ENCODE peak calls at places on chromosomes 13 and 19, in six cellular contexts. W, P, Z, Y, D and L are unnamed samples.

GRCh38 chr13:100674363-100674847 is at the start of gene TMTC4:
- DNase-seq in W (no peak), P (no peak), Z (no peak), Y (no peak), D (no peak), L (no peak)

GRCh38 chr19:46478356-46478986 is 7.1 kb upstream of the PNMA8A start:
- DNase-seq in W (no peak), P (no peak), Z (peak; percentile 60), Y (no peak), D (no peak), L (peak; percentile 84)

GRCh38 chr13:111568290-111568689 is 247.8 kb downstream of the TEX29 start:
- DNase-seq in W (no peak), P (no peak), Z (no peak), Y (no peak), D (no peak), L (no peak)

GRCh38 chr13:24323739-24324075 is 14.3 kb downstream of the C1QTNF9 start:
- DNase-seq in W (no peak), P (no peak), Z (no peak), Y (no peak), D (no peak), L (no peak)

GRCh38 chr13:65724261-65724660 is 1505.9 kb downstream of the PCDH9 start:
- DNase-seq in W (no peak), P (no peak), Z (no peak), Y (no peak), D (no peak), L (peak; percentile 71)

GRCh38 chr13:26813626-26814348 is 53.2 kb upstream of the GPR12 start:
- DNase-seq in W (no peak), P (no peak), Z (no peak), Y (no peak), D (no peak), L (no peak)

GRCh38 chr19:38204096-38204495 is 19.9 kb downstream of the DPF1 start:
- DNase-seq in W (no peak), P (no peak), Z (no peak), Y (no peak), D (no peak), L (no peak)

GRCh38 chr13:75365724-75366173 is 116.2 kb downstream of the TBC1D4 start:
- DNase-seq in W (no peak), P (no peak), Z (no peak), Y (no peak), D (no peak), L (peak; percentile 84)

GRCh38 chr19:51887522-51888498 is at the start of gene ZNF577:
- DNase-seq in W (peak; percentile 70), P (peak; percentile 91), Z (peak; percentile 83), Y (peak; percentile 65), D (peak; percentile 31), L (peak; percentile 95)

GRCh38 chr13:43838909-43839308 is 40.6 kb downstream of the CCDC122 start:
- DNase-seq in W (no peak), P (no peak), Z (no peak), Y (no peak), D (no peak), L (no peak)

GRCh38 chr19:50380767-50381166 is 3.4 kb upstream of the POLD1 start:
- DNase-seq in W (no peak), P (no peak), Z (no peak), Y (no peak), D (no peak), L (no peak)

GRCh38 chr13:114063545-114064515 is 68.6 kb downstream of the RASA3 start:
- DNase-seq in W (no peak), P (peak; percentile 81), Z (peak; percentile 49), Y (no peak), D (no peak), L (peak; percentile 71)

GRCh38 chr19:15456871-15457700 is 7.3 kb downstream of the RASAL3 start:
- DNase-seq in W (no peak), P (no peak), Z (no peak), Y (no peak), D (no peak), L (no peak)

GRCh38 chr19:13212759-13213330 is 62.6 kb downstream of the IER2 start:
- DNase-seq in W (no peak), P (peak; percentile 57), Z (peak; percentile 78), Y (peak; percentile 49), D (peak; percentile 71), L (peak; percentile 25)

GRCh38 chr19:58357798-58358145 is 4.5 kb upstream of the A1BG start:
- DNase-seq in W (no peak), P (no peak), Z (no peak), Y (no peak), D (no peak), L (no peak)

GRCh38 chr19:34067861-34068271 is 104.4 kb upstream of the LSM14A start:
- DNase-seq in W (no peak), P (no peak), Z (no peak), Y (no peak), D (no peak), L (no peak)

GRCh38 chr13:41401371-41401770 is 56.0 kb upstream of the RGCC start:
- DNase-seq in W (no peak), P (no peak), Z (no peak), Y (no peak), D (no peak), L (no peak)

GRCh38 chr19:43675269-43675879 is 5.4 kb upstream of the PLAUR start:
- DNase-seq in W (no peak), P (no peak), Z (peak; percentile 60), Y (no peak), D (no peak), L (peak; percentile 49)

GRCh38 chr19:17320435-17320834 is 11.1 kb downstream of the DDA1 start:
- DNase-seq in W (no peak), P (no peak), Z (no peak), Y (no peak), D (no peak), L (no peak)

GRCh38 chr19:44839272-44839671 is 6.8 kb upstream of the NECTIN2 start:
- DNase-seq in W (no peak), P (no peak), Z (no peak), Y (no peak), D (no peak), L (no peak)

GRCh38 chr13:113393226-113393571 is 29.3 kb upstream of the GRTP1 start:
- DNase-seq in W (no peak), P (no peak), Z (no peak), Y (no peak), D (no peak), L (no peak)

GRCh38 chr19:38213911-38214625 is 10.0 kb downstream of the DPF1 start:
- DNase-seq in W (no peak), P (no peak), Z (peak; percentile 85), Y (peak; percentile 75), D (peak; percentile 69), L (peak; percentile 93)

GRCh38 chr13:48843630-48844380 is 131.9 kb upstream of the FNDC3A start:
- DNase-seq in W (no peak), P (no peak), Z (no peak), Y (no peak), D (no peak), L (no peak)

GRCh38 chr19:1237754-1238372 is at the start of gene CBARP:
- DNase-seq in W (no peak), P (peak; percentile 51), Z (peak; percentile 51), Y (no peak), D (peak; percentile 30), L (no peak)

GRCh38 chr19:10929402-10929794 is 787 bp downstream of the TIMM29 start:
- DNase-seq in W (no peak), P (no peak), Z (peak; percentile 18), Y (no peak), D (no peak), L (no peak)

GRCh38 chr19:4555657-4556561 is 3.6 kb downstream of the SEMA6B start:
- DNase-seq in W (no peak), P (no peak), Z (no peak), Y (no peak), D (no peak), L (no peak)

GRCh38 chr13:109750376-109750775 is 36.0 kb downstream of the IRS2 start:
- DNase-seq in W (no peak), P (no peak), Z (no peak), Y (no peak), D (no peak), L (no peak)

GRCh38 chr13:113935081-113935511 is 38.8 kb downstream of the C13orf46 start:
- DNase-seq in W (peak; percentile 16), P (no peak), Z (no peak), Y (no peak), D (no peak), L (peak; percentile 30)

GRCh38 chr19:37362733-37363132 is 8.2 kb upstream of the ZNF527 start:
- DNase-seq in W (no peak), P (no peak), Z (peak; percentile 19), Y (no peak), D (no peak), L (no peak)

GRCh38 chr19:2507109-2507508 is 31.2 kb downstream of the GADD45B start:
- DNase-seq in W (no peak), P (no peak), Z (peak; percentile 25), Y (peak; percentile 24), D (no peak), L (peak; percentile 59)

GRCh38 chr13:31045621-31046081 is 113.2 kb downstream of the TEX26 start:
- DNase-seq in W (no peak), P (peak; percentile 54), Z (no peak), Y (peak; percentile 7), D (peak; percentile 82), L (peak; percentile 95)

GRCh38 chr13:50236898-50237318 is 221.7 kb downstream of the KCNRG start:
- DNase-seq in W (no peak), P (no peak), Z (no peak), Y (no peak), D (peak; percentile 21), L (peak; percentile 8)

GRCh38 chr19:36027696-36028095 is 5.0 kb downstream of the CLIP3 start:
- DNase-seq in W (no peak), P (no peak), Z (no peak), Y (no peak), D (no peak), L (no peak)

GRCh38 chr19:47411101-47411500 is 8.2 kb downstream of the MEIS3 start:
- DNase-seq in W (no peak), P (no peak), Z (no peak), Y (no peak), D (no peak), L (no peak)

GRCh38 chr13:111953546-111954178 is 113.3 kb upstream of the SOX1 start:
- DNase-seq in W (peak; percentile 2), P (no peak), Z (no peak), Y (no peak), D (no peak), L (no peak)

GRCh38 chr13:49630580-49630979 is 2.3 kb downstream of the ARL11 start:
- DNase-seq in W (no peak), P (no peak), Z (no peak), Y (no peak), D (no peak), L (no peak)